ENCODE peak calls at places on chromosomes 4 and X, in ten cellular contexts. One of them, this sample, is unnamed.

GRCh38 chrX:71652405-71652804 is 14.9 kb upstream of the LOC101059915 start:
- DNase-seq in upper lobe of left lung: peak; percentile 39
- DNase-seq in heart left ventricle: no peak
- DNase-seq in cardiac muscle cell: peak; percentile 55
- DNase-seq in WERI-Rb-1: peak; percentile 50
- DNase-seq in hepatocyte: peak; percentile 64
- DNase-seq in sigmoid colon: no peak
- DNase-seq in MM.1S: peak; percentile 71
- DNase-seq in mammary epithelial cell: peak; percentile 20
- DNase-seq in HepG2: peak; percentile 31
- DNase-seq in this sample: no peak

GRCh38 chr4:152810715-152811287 is 31.0 kb downstream of the ARFIP1 start:
- DNase-seq in upper lobe of left lung: no peak
- DNase-seq in heart left ventricle: no peak
- DNase-seq in cardiac muscle cell: no peak
- DNase-seq in WERI-Rb-1: no peak
- DNase-seq in hepatocyte: peak; percentile 5
- DNase-seq in sigmoid colon: no peak
- DNase-seq in MM.1S: no peak
- DNase-seq in mammary epithelial cell: no peak
- DNase-seq in HepG2: peak; percentile 57
- DNase-seq in this sample: no peak

GRCh38 chr4:165474784-165475705 is 96.2 kb downstream of the CPE start:
- DNase-seq in upper lobe of left lung: no peak
- DNase-seq in heart left ventricle: no peak
- DNase-seq in cardiac muscle cell: no peak
- DNase-seq in WERI-Rb-1: no peak
- DNase-seq in hepatocyte: no peak
- DNase-seq in sigmoid colon: no peak
- DNase-seq in MM.1S: no peak
- DNase-seq in mammary epithelial cell: no peak
- DNase-seq in HepG2: no peak
- DNase-seq in this sample: no peak

GRCh38 chr4:129218355-129218754 is 122.4 kb downstream of the C4orf33 start:
- DNase-seq in upper lobe of left lung: no peak
- DNase-seq in heart left ventricle: no peak
- DNase-seq in cardiac muscle cell: peak; percentile 21
- DNase-seq in WERI-Rb-1: peak; percentile 65
- DNase-seq in hepatocyte: peak; percentile 22
- DNase-seq in sigmoid colon: no peak
- DNase-seq in MM.1S: no peak
- DNase-seq in mammary epithelial cell: no peak
- DNase-seq in HepG2: no peak
- DNase-seq in this sample: no peak

GRCh38 chr4:141652161-141652778 is 15.9 kb downstream of the IL15 start:
- DNase-seq in upper lobe of left lung: no peak
- DNase-seq in heart left ventricle: no peak
- DNase-seq in cardiac muscle cell: no peak
- DNase-seq in WERI-Rb-1: no peak
- DNase-seq in hepatocyte: peak; percentile 14
- DNase-seq in sigmoid colon: no peak
- DNase-seq in MM.1S: no peak
- DNase-seq in mammary epithelial cell: no peak
- DNase-seq in HepG2: no peak
- DNase-seq in this sample: no peak

GRCh38 chr4:62512271-62512670 is 1312.1 kb downstream of the ADGRL3 start:
- DNase-seq in upper lobe of left lung: no peak
- DNase-seq in heart left ventricle: no peak
- DNase-seq in cardiac muscle cell: peak; percentile 70
- DNase-seq in WERI-Rb-1: no peak
- DNase-seq in hepatocyte: no peak
- DNase-seq in sigmoid colon: no peak
- DNase-seq in MM.1S: no peak
- DNase-seq in mammary epithelial cell: no peak
- DNase-seq in HepG2: no peak
- DNase-seq in this sample: no peak

GRCh38 chr4:915595-915994 is 16.5 kb downstream of the GAK start:
- DNase-seq in upper lobe of left lung: peak; percentile 29
- DNase-seq in heart left ventricle: no peak
- DNase-seq in cardiac muscle cell: no peak
- DNase-seq in WERI-Rb-1: no peak
- DNase-seq in hepatocyte: no peak
- DNase-seq in sigmoid colon: peak; percentile 56
- DNase-seq in MM.1S: no peak
- DNase-seq in mammary epithelial cell: no peak
- DNase-seq in HepG2: no peak
- DNase-seq in this sample: no peak

GRCh38 chr4:41405464-41405863 is 132.5 kb upstream of the LIMCH1 start:
- DNase-seq in upper lobe of left lung: no peak
- DNase-seq in heart left ventricle: no peak
- DNase-seq in cardiac muscle cell: no peak
- DNase-seq in WERI-Rb-1: no peak
- DNase-seq in hepatocyte: no peak
- DNase-seq in sigmoid colon: no peak
- DNase-seq in MM.1S: no peak
- DNase-seq in mammary epithelial cell: no peak
- DNase-seq in HepG2: no peak
- DNase-seq in this sample: no peak

DNA sequence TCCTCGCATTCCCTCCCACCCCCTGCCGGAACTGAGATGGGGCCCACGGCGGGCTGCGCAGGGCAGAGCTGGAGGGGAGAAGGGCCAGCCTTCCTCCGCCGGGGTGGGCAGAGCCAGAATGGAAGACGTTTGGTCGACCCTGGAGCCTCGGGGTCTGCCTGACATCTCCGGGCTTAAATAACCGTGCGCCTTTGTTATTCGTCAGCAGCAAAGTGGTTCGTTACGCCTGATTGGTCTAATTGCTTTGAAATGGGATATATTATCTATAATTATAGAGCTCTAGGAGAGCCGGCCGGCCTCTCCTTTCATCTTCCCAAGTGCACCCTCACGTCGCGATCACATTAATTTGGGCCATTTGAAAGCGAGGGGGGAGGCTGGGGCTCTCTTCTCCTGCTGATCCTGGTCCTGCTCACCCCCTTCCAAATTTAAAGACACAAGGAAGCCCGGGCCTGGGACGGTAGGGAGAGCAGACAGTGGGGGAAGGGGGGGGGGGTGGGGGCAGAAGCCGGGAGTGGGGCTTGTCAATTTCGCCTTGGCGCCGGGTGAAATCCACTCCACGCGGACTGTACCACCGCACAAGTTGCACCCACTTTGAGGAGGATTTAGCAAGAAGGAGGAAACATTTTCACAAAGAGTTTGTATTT is 4.7 kb upstream of the MSX1 start:
- DNase-seq in upper lobe of left lung: no peak
- DNase-seq in heart left ventricle: peak; percentile 29
- DNase-seq in cardiac muscle cell: no peak
- DNase-seq in WERI-Rb-1: no peak
- DNase-seq in hepatocyte: no peak
- DNase-seq in sigmoid colon: peak; percentile 50
- DNase-seq in MM.1S: no peak
- DNase-seq in mammary epithelial cell: no peak
- DNase-seq in HepG2: no peak
- DNase-seq in this sample: peak; percentile 24
- H3K4me3 ChIP-seq in upper lobe of left lung: no peak overlapping the region
- H3K4me3 ChIP-seq in heart left ventricle: no peak overlapping the region
- H3K4me3 ChIP-seq in cardiac muscle cell: peak overlapping the region; percentile 5
- H3K4me3 ChIP-seq in WERI-Rb-1: no peak overlapping the region
- H3K4me3 ChIP-seq in hepatocyte: no peak overlapping the region
- H3K4me3 ChIP-seq in sigmoid colon: no peak overlapping the region
- H3K4me3 ChIP-seq in MM.1S: no peak overlapping the region
- H3K4me3 ChIP-seq in mammary epithelial cell: no peak overlapping the region
- H3K4me3 ChIP-seq in HepG2: no peak overlapping the region
- H3K4me3 ChIP-seq in this sample: no peak overlapping the region

GRCh38 chr4:124459922-124460301 is 252.6 kb downstream of the ANKRD50 start:
- DNase-seq in upper lobe of left lung: no peak
- DNase-seq in heart left ventricle: no peak
- DNase-seq in cardiac muscle cell: no peak
- DNase-seq in WERI-Rb-1: no peak
- DNase-seq in hepatocyte: no peak
- DNase-seq in sigmoid colon: no peak
- DNase-seq in MM.1S: no peak
- DNase-seq in mammary epithelial cell: no peak
- DNase-seq in HepG2: no peak
- DNase-seq in this sample: no peak

GRCh38 chr4:124462954-124463828 is 249.3 kb downstream of the ANKRD50 start:
- DNase-seq in upper lobe of left lung: no peak
- DNase-seq in heart left ventricle: no peak
- DNase-seq in cardiac muscle cell: no peak
- DNase-seq in WERI-Rb-1: no peak
- DNase-seq in hepatocyte: no peak
- DNase-seq in sigmoid colon: no peak
- DNase-seq in MM.1S: no peak
- DNase-seq in mammary epithelial cell: no peak
- DNase-seq in HepG2: no peak
- DNase-seq in this sample: no peak

GRCh38 chr4:124455671-124456070 is 256.9 kb downstream of the ANKRD50 start:
- DNase-seq in upper lobe of left lung: no peak
- DNase-seq in heart left ventricle: no peak
- DNase-seq in cardiac muscle cell: no peak
- DNase-seq in WERI-Rb-1: no peak
- DNase-seq in hepatocyte: no peak
- DNase-seq in sigmoid colon: no peak
- DNase-seq in MM.1S: no peak
- DNase-seq in mammary epithelial cell: no peak
- DNase-seq in HepG2: no peak
- DNase-seq in this sample: no peak

GRCh38 chr4:124454772-124455270 is 257.7 kb downstream of the ANKRD50 start:
- DNase-seq in upper lobe of left lung: no peak
- DNase-seq in heart left ventricle: no peak
- DNase-seq in cardiac muscle cell: no peak
- DNase-seq in WERI-Rb-1: no peak
- DNase-seq in hepatocyte: no peak
- DNase-seq in sigmoid colon: no peak
- DNase-seq in MM.1S: no peak
- DNase-seq in mammary epithelial cell: no peak
- DNase-seq in HepG2: no peak
- DNase-seq in this sample: no peak

DNA sequence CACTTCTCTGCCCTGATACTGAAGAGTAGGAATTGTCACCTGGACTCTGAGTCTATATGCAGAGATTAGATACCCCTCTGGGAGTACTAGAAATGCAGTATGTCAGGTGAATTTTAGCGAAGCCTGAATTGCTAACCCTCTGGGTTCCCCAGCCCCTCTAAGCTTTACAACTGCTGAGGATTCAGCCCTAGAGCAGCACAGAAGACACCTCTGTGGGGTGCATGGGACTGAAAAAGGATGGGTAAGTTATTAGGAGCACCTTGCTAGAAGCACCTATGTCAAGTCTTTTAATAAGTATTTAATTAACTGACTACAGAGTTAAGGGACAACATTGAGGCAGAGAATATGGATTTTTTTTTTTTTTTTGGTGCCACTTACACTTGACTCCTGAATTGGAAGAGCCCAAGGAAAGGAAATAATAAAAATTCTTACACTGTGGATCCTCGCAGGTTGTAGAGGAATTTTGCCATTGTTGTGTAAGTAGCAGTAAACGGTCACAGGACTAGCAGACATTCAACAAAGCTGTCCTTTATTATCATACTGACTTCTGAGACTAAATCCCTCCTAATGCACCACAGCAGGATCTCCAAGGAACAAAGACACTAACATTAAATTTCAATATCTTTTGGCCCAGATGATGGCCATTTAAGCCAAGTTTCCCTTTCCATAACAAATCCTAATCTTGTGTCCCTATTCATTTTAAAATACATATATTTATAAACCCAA is 253.2 kb downstream of the ANKRD50 start:
- DNase-seq in upper lobe of left lung: no peak
- DNase-seq in heart left ventricle: no peak
- DNase-seq in cardiac muscle cell: no peak
- DNase-seq in WERI-Rb-1: no peak
- DNase-seq in hepatocyte: no peak
- DNase-seq in sigmoid colon: no peak
- DNase-seq in MM.1S: no peak
- DNase-seq in mammary epithelial cell: no peak
- DNase-seq in HepG2: no peak
- DNase-seq in this sample: no peak
- H3K27ac ChIP-seq in upper lobe of left lung: no peak overlapping the region
- H3K27ac ChIP-seq in heart left ventricle: no peak overlapping the region
- H3K27ac ChIP-seq in cardiac muscle cell: no peak overlapping the region
- H3K27ac ChIP-seq in WERI-Rb-1: no peak overlapping the region
- H3K27ac ChIP-seq in hepatocyte: no peak overlapping the region
- H3K27ac ChIP-seq in sigmoid colon: no peak overlapping the region
- H3K27ac ChIP-seq in MM.1S: no peak overlapping the region
- H3K27ac ChIP-seq in mammary epithelial cell: no peak overlapping the region
- H3K27ac ChIP-seq in HepG2: no peak overlapping the region
- H3K27ac ChIP-seq in this sample: no peak overlapping the region

DNA sequence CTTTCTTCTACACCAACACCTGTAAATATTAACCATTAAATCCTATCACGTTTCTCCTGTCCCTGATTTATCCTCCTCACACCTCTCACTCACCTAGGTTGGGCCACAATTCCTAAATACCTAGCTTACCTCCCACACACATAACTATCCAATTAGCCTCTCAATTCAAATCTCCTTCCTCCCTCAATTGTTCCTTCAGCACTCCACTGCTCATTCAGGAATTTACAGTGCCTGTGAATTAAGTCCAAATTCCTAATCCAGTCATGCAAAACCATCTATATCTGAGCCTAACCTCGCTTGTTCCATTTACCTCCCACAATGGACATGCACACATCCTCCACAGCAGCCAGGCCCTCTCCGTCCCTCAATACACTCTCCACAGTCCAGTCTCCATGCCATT is 17.5 kb downstream of the ANXA5 start:
- DNase-seq in upper lobe of left lung: no peak
- DNase-seq in heart left ventricle: no peak
- DNase-seq in cardiac muscle cell: no peak
- DNase-seq in WERI-Rb-1: no peak
- DNase-seq in hepatocyte: no peak
- DNase-seq in sigmoid colon: no peak
- DNase-seq in MM.1S: no peak
- DNase-seq in mammary epithelial cell: no peak
- DNase-seq in HepG2: no peak
- DNase-seq in this sample: no peak
- TF ChIP-seq CTCF in upper lobe of left lung: no peak
- TF ChIP-seq CTCF in heart left ventricle: no peak
- TF ChIP-seq CTCF in cardiac muscle cell: no peak
- TF ChIP-seq CTCF in WERI-Rb-1: no peak
- TF ChIP-seq CTCF in hepatocyte: no peak
- TF ChIP-seq CTCF in sigmoid colon: no peak
- TF ChIP-seq CTCF in MM.1S: no peak
- TF ChIP-seq CTCF in mammary epithelial cell: no peak
- TF ChIP-seq CTCF in HepG2: no peak
- TF ChIP-seq CTCF in this sample: no peak

DNA sequence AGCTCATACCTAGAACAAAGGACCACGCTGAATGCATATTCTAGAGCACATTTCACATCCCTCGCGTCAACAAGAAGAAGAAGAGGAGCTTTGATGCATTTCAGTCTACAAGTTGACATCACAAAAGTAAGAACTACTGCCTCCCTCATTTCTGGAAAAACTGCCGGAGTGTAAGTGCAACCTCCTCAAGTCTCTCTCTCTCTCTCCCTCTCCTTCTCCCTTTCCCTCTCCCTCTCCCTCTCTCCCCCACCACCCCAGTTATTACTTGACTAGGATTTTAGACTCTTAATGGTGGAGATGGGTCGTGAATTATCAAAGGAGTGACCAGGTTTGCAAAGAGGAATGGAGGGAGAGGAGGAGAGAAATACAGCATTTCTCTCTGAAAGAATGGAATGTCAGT is 1.4 kb upstream of the IRS4 start:
- DNase-seq in upper lobe of left lung: no peak
- DNase-seq in heart left ventricle: no peak
- DNase-seq in cardiac muscle cell: no peak
- DNase-seq in WERI-Rb-1: no peak
- DNase-seq in hepatocyte: no peak
- DNase-seq in sigmoid colon: no peak
- DNase-seq in MM.1S: no peak
- DNase-seq in mammary epithelial cell: no peak
- DNase-seq in HepG2: no peak
- DNase-seq in this sample: no peak
- H3K4me3 ChIP-seq in upper lobe of left lung: no peak overlapping the region
- H3K4me3 ChIP-seq in heart left ventricle: no peak overlapping the region
- H3K4me3 ChIP-seq in cardiac muscle cell: no peak overlapping the region
- H3K4me3 ChIP-seq in WERI-Rb-1: no peak overlapping the region
- H3K4me3 ChIP-seq in hepatocyte: no peak overlapping the region
- H3K4me3 ChIP-seq in sigmoid colon: no peak overlapping the region
- H3K4me3 ChIP-seq in MM.1S: no peak overlapping the region
- H3K4me3 ChIP-seq in mammary epithelial cell: no peak overlapping the region
- H3K4me3 ChIP-seq in HepG2: no peak overlapping the region
- H3K4me3 ChIP-seq in this sample: no peak overlapping the region

This sample was measured in RWPE2.